ENCODE peak calls at places on chromosomes 2 and 18, in four cellular contexts. C is K562, M is HL-60, J is GM12878. G is an unnamed sample.

GRCh38 chr2:197322729-197323720 is 12.4 kb upstream of the ANKRD44 start:
- DNase-seq in M (no peak), J (no peak), C (no peak), G (no peak)

GRCh38 chr18:35522130-35522959 is 24.6 kb upstream of the INO80C start:
- DNase-seq in J (no peak), M (no peak), C (no peak), G (no peak)

GRCh38 chr2:210445116-210445707 is 31.3 kb downstream of the LANCL1 start:
- DNase-seq in J (no peak), M (no peak), C (peak; percentile 14), G (no peak)

GRCh38 chr18:195651-196050 is 37.3 kb downstream of the USP14 start:
- DNase-seq in J (no peak), C (no peak), M (no peak), G (no peak)

GRCh38 chr18:67710639-67711038 is 194.1 kb upstream of the DSEL start:
- DNase-seq in J (no peak), C (no peak), M (no peak), G (no peak)

GRCh38 chr2:218569038-218569431 is 396 bp downstream of the CNOT9 start:
- DNase-seq in J (no peak), M (no peak), C (peak; percentile 27), G (peak; percentile 11)

GRCh38 chr2:182240862-182241371 is 185.9 kb downstream of the PDE1A start:
- DNase-seq in C (no peak), J (peak; percentile 62), M (peak; percentile 21), G (peak; percentile 27)

GRCh38 chr2:71938659-71939587 is 208.7 kb downstream of the CYP26B1 start:
- DNase-seq in C (no peak), M (no peak), J (no peak), G (no peak)

GRCh38 chr2:65934992-65935629 is 499.8 kb upstream of the MEIS1 start:
- DNase-seq in C (no peak), J (no peak), M (no peak), G (no peak)

GRCh38 chr2:3738454-3738853 is 35.1 kb downstream of the DCDC2C start:
- DNase-seq in M (no peak), J (no peak), C (peak; percentile 62), G (peak; percentile 27)

GRCh38 chr18:5508821-5509220 is 35.0 kb downstream of the EPB41L3 start:
- DNase-seq in M (no peak), C (no peak), J (no peak), G (no peak)

GRCh38 chr2:20430035-20430434 is 16.8 kb upstream of the RHOB start:
- DNase-seq in M (no peak), J (no peak), C (no peak), G (no peak)

GRCh38 chr2:127701651-127702394 is 526 bp downstream of the SFT2D3 start:
- DNase-seq in C (peak; percentile 68), M (peak; percentile 61), J (peak; percentile 36), G (peak; percentile 64)

GRCh38 chr18:45248240-45248903 is 366.9 kb upstream of the SLC14A2 start:
- DNase-seq in J (no peak), M (no peak), C (no peak), G (no peak)

GRCh38 chr2:84281510-84281909 is 177.6 kb downstream of the SUCLG1 start:
- DNase-seq in C (no peak), M (no peak), J (no peak), G (no peak)

GRCh38 chr2:173612354-173612753 is 257.7 kb downstream of the CDCA7 start:
- DNase-seq in C (no peak), M (no peak), J (no peak), G (no peak)

GRCh38 chr2:112787294-112787693 is 3.0 kb upstream of the IL1A start:
- DNase-seq in M (no peak), C (no peak), J (no peak), G (no peak)

GRCh38 chr2:109064660-109065306 is 64.2 kb upstream of the SH3RF3 start:
- DNase-seq in C (no peak), M (no peak), J (no peak), G (no peak)

GRCh38 chr2:237894986-237895543 is 35.6 kb downstream of the RAMP1 start:
- DNase-seq in J (no peak), M (no peak), C (no peak), G (no peak)

GRCh38 chr2:23545391-23545790 is 160.4 kb downstream of the KLHL29 start:
- DNase-seq in C (no peak), M (peak; percentile 45), J (no peak), G (no peak)

GRCh38 chr2:110211938-110212858 is at the start of gene MTLN:
- DNase-seq in C (peak; percentile 75), J (peak; percentile 28), M (peak; percentile 70), G (peak; percentile 68)

GRCh38 chr2:67790622-67791021 is 272.2 kb downstream of the C1D start:
- DNase-seq in M (no peak), C (no peak), J (no peak), G (no peak)

GRCh38 chr18:10476430-10476829 is 22.0 kb downstream of the APCDD1 start:
- DNase-seq in C (no peak), J (no peak), M (no peak), G (no peak)

GRCh38 chr2:234291765-234292204 is 205.1 kb downstream of the ARL4C start:
- DNase-seq in J (no peak), M (peak; percentile 82), C (no peak), G (no peak)

GRCh38 chr18:41071826-41072225 is 883.2 kb upstream of the PIK3C3 start:
- DNase-seq in C (no peak), J (no peak), M (no peak), G (no peak)

GRCh38 chr2:3043726-3044125 is 333.9 kb downstream of the EIPR1 start:
- DNase-seq in M (no peak), C (no peak), J (no peak), G (no peak)

GRCh38 chr2:9805435-9806297 is 37.6 kb upstream of the TAF1B start:
- DNase-seq in M (no peak), C (no peak), J (no peak), G (no peak)

GRCh38 chr2:68357608-68358337 is 7.3 kb upstream of the PLEK start:
- DNase-seq in J (no peak), M (no peak), C (peak; percentile 67), G (peak; percentile 12)

GRCh38 chr2:188320861-188321260 is 29.2 kb downstream of the GULP1 start:
- DNase-seq in M (no peak), J (no peak), C (no peak), G (no peak)

GRCh38 chr2:240648155-240648649 is 22.9 kb downstream of the GPR35 start:
- DNase-seq in C (peak; percentile 2), M (no peak), J (no peak), G (no peak)

GRCh38 chr2:7427293-7428060 is 510.3 kb downstream of the RNF144A start:
- DNase-seq in M (no peak), J (peak; percentile 66), C (peak; percentile 55), G (no peak)

DNA sequence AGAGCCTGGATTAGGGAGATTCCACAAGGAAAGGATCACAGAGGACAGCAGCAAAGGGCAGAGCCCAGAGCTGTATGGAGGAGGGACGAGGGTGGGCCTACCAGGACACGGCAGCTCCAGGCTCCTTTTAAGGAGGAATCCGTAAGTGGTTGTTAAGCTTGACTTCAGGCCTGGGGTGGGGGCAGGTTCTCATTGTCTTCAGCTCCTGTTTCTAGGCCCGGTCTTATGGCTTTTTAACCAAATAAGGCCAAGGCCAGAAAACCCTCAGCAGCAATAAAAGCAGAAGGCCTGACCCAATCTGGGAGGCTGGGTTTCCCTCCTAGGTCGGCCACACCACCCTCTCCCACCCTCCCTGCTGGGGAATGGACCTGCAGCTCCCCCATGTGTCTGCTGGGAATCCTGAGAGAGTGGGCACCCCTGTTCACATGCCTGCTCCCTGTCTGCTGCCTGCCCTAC is 111.2 kb downstream of the PLB1 start:
- DNase-seq in M (no peak), J (no peak), C (peak; percentile 47), G (no peak)
- TF ChIP-seq SPI1 in M (no peak), J (no peak), C (no peak), G (no peak)

DNA sequence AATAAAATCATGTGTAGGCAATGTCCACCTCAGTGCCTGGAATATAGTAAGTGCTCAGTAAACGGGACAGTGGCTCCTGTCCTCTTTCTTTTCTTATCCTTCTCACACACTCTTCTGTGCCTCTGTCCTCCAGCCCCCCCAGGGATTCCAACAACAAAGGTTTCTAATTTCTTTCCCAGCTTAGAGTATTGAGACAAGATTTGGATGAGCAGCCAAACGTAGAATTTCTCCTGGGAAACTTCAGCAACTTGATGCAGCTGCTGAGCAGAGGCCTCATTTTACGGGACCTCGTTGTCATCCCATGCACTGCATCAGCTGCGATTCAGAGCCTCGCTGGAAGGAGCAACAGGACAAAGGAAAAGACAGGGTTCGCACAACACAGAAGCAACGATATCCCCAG is 545.1 kb downstream of the SOX11 start:
- DNase-seq in M (no peak), C (no peak), J (no peak), G (no peak)
- TF ChIP-seq SPI1 in M (no peak), C (no peak), J (no peak), G (no peak)

DNA sequence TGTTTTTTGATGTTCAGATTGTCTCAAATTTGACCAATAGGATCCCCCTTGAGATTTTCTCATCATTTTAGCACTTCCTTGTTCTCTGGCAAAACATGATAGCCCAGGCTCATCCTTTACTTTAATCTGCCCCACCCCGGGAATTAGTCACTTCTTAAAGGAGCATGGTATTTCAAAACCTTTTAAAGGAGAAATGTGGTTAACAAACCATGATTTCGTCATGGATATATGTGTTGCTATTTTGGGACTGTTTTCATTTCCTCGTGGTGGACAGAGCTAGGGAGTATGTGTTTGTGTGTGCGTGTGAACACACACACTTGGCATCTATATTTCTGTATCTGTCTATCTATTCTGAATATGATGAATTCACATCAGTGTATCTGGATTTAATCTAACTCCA is 128.1 kb downstream of the BIRC6 start:
- DNase-seq in C (peak; percentile 27), J (no peak), M (peak; percentile 82), G (no peak)
- TF ChIP-seq SPI1 in C (no peak), J (no peak), M (peak; percentile 73), G (no peak)

DNA sequence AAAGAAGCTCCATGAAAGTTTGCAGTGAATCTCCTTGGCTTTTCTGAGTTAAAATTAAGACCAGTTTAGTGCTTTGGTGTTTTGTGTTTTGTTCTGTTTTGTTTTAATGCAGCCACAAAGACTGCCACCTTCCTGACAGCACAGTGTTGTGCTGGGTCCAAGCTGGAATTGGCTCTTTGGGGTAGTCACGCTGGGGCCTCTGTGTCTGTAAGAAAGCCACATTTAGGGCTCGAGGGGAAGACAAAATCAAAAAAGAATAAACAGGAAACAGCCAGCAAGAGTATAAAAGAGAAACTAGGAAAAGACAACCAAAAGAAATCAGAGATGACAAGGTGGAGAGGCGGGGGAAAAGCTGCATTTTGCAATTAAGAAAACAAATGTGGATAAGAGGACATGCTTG is 396.3 kb downstream of the ARHGAP15 start:
- DNase-seq in J (no peak), C (no peak), M (no peak), G (no peak)
- TF ChIP-seq SPI1 in J (no peak), C (no peak), M (no peak), G (no peak)

GRCh38 chr18:21167641-21168372 is 56.2 kb upstream of the ROCK1 start:
- DNase-seq in J (no peak), M (no peak), C (no peak), G (no peak)
- TF ChIP-seq SPI1 in J (no peak), M (no peak), C (no peak), G (no peak)

DNA sequence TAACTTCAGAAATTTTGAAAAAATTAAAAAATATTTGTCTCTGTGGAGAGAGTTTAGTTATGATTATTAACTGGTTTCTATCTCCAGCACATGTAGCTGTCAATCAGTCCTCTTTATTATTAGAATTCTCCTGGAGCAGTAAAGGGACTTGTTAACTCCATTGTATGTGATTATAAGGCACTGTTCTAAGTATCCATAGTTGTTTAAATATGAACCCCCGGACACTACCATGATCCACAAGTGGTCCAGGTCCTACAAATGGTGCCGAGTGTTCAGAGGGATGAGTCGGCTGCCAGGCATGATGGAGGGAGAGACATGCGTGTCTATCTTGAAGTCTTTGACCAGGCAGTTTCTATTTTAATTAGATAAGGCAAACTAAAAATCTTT is 486 bp downstream of the CHRNA1 start:
- DNase-seq in J (no peak), C (no peak), M (no peak), G (no peak)
- TF ChIP-seq SPI1 in J (no peak), C (no peak), M (no peak), G (no peak)

GRCh38 chr2:202278036-202278760 is 12.6 kb downstream of the NOP58 start:
- DNase-seq in J (no peak), M (no peak), C (no peak), G (no peak)
- TF ChIP-seq SPI1 in J (no peak), M (no peak), C (no peak), G (no peak)